ENCODE peak calls at places on chromosomes 11 and 22, in ten cellular contexts. W is retina; T is anterior cingulate cortex; Q is skeletal muscle cell; P is T-helper 1 cell; K is naive thymus-derived CD4-positive, alpha-beta T cell; I is T-helper 2 cell; G is AG20443; M is DMS 273 treated with DMSO at 0.1 percent for 48 hours; C is activated CD8-positive, alpha-beta memory T cell treated with anti-CD3 and anti-CD28 coated beads for 48 hours. O is an unnamed sample.
A peak's percentile ranks its signal among the peaks of the same experiment; 100 is the strongest.

GRCh38 chr22:38246046-38246658 is 26.7 kb downstream of the TMEM184B start:
- DNase-seq in W (peak; percentile 22), T (no peak), Q (no peak), P (no peak), K (no peak), I (no peak), G (no peak), M (no peak), C (no peak), O (no peak)

GRCh38 chr11:106552694-106553203 is 465.5 kb downstream of the GUCY1A2 start:
- DNase-seq in W (no peak), T (no peak), Q (no peak), P (no peak), K (no peak), I (no peak), G (no peak), M (no peak), C (no peak), O (no peak)

GRCh38 chr11:93370260-93370659 is 39.7 kb downstream of the DEUP1 start:
- DNase-seq in W (no peak), T (no peak), Q (no peak), P (no peak), K (no peak), I (no peak), G (no peak), M (no peak), C (no peak), O (no peak)

GRCh38 chr22:49053574-49053973 is 774.1 kb downstream of the BRD1 start:
- DNase-seq in W (no peak), T (no peak), Q (no peak), P (no peak), K (no peak), I (no peak), G (no peak), M (no peak), C (no peak), O (no peak)

GRCh38 chr11:66343176-66343575 is 1.7 kb downstream of the BRMS1 start:
- DNase-seq in W (no peak), T (no peak), Q (no peak), P (no peak), K (no peak), I (no peak), G (no peak), M (no peak), C (no peak), O (no peak)

GRCh38 chr22:46646531-46647211 is 26.5 kb downstream of the GRAMD4 start:
- DNase-seq in W (no peak), T (no peak), Q (no peak), P (no peak), K (no peak), I (no peak), G (no peak), M (no peak), C (no peak), O (no peak)

GRCh38 chr11:35009941-35010337 is 93.5 kb downstream of the PDHX start:
- DNase-seq in W (no peak), T (no peak), Q (no peak), P (no peak), K (no peak), I (no peak), G (no peak), M (no peak), C (no peak), O (no peak)

GRCh38 chr22:29570912-29571549 is 9.9 kb downstream of the NIPSNAP1 start:
- DNase-seq in W (no peak), T (no peak), Q (no peak), P (no peak), K (no peak), I (no peak), G (no peak), M (no peak), C (no peak), O (no peak)

GRCh38 chr11:94199367-94200130 is 70.9 kb downstream of the PANX1 start:
- DNase-seq in W (no peak), T (no peak), Q (no peak), P (no peak), K (no peak), I (no peak), G (peak; percentile 35), M (peak; percentile 53), C (no peak), O (no peak)

GRCh38 chr11:101584129-101584515 is 315 bp upstream of the TRPC6 start:
- DNase-seq in W (no peak), T (no peak), Q (no peak), P (no peak), K (no peak), I (no peak), G (no peak), M (no peak), C (no peak), O (no peak)

GRCh38 chr22:48937032-48937639 is 890.5 kb downstream of the BRD1 start:
- DNase-seq in W (no peak), T (no peak), Q (no peak), P (no peak), K (no peak), I (no peak), G (peak; percentile 7), M (no peak), C (no peak), O (peak; percentile 10)

GRCh38 chr11:122330466-122330865 is 214.5 kb upstream of the BLID start:
- DNase-seq in W (no peak), T (no peak), Q (no peak), P (no peak), K (no peak), I (no peak), G (no peak), M (no peak), C (no peak), O (no peak)

GRCh38 chr11:45141171-45141570 is 5.3 kb upstream of the PRDM11 start:
- DNase-seq in W (no peak), T (no peak), Q (no peak), P (no peak), K (no peak), I (no peak), G (no peak), M (no peak), C (no peak), O (no peak)

GRCh38 chr11:67251841-67252240 is 14.4 kb upstream of the GRK2 start:
- DNase-seq in W (no peak), T (no peak), Q (no peak), P (no peak), K (no peak), I (no peak), G (no peak), M (no peak), C (no peak), O (no peak)

GRCh38 chr11:60905551-60906113 is 753 bp downstream of the PRPF19 start:
- DNase-seq in W (no peak), T (no peak), Q (peak; percentile 14), P (no peak), K (no peak), I (no peak), G (no peak), M (no peak), C (no peak), O (no peak)

GRCh38 chr22:33853200-33854097 is 66.8 kb downstream of the LARGE1 start:
- DNase-seq in W (peak; percentile 50), T (no peak), Q (peak; percentile 27), P (no peak), K (no peak), I (no peak), G (peak; percentile 91), M (no peak), C (no peak), O (no peak)

GRCh38 chr22:20568502-20569058 is 61.2 kb downstream of the MED15 start:
- DNase-seq in W (no peak), T (no peak), Q (no peak), P (no peak), K (no peak), I (no peak), G (no peak), M (no peak), C (no peak), O (no peak)

GRCh38 chr22:45722006-45722405 is 50.4 kb downstream of the ATXN10 start:
- DNase-seq in W (no peak), T (no peak), Q (no peak), P (no peak), K (no peak), I (no peak), G (no peak), M (no peak), C (no peak), O (no peak)

GRCh38 chr11:113977701-113978100 is 2.8 kb downstream of the HTR3A start:
- DNase-seq in W (no peak), T (no peak), Q (no peak), P (no peak), K (no peak), I (no peak), G (no peak), M (no peak), C (no peak), O (no peak)

GRCh38 chr22:49137216-49137840 is 690.3 kb downstream of the BRD1 start:
- DNase-seq in W (no peak), T (no peak), Q (no peak), P (no peak), K (no peak), I (no peak), G (no peak), M (no peak), C (no peak), O (no peak)